ENCODE peak calls at places on chromosomes 7 and 10, in six cellular contexts. E is ovary, W is cardiac fibroblast, X is AG04450, P is left ventricle myocardium inferior, U is breast epithelium. O is an unnamed sample.

GRCh38 chr7:1103009-1103788 is 15.3 kb downstream of the GPER1 start:
- DNase-seq in E (no peak), W (no peak), X (no peak), P (no peak), U (no peak), O (no peak)

GRCh38 chr10:14374745-14375445 is 44.2 kb upstream of the FRMD4A start:
- DNase-seq in E (no peak), W (no peak), X (no peak), P (no peak), U (no peak), O (no peak)

GRCh38 chr7:79352323-79352722 is 101.1 kb downstream of the MAGI2 start:
- DNase-seq in E (no peak), W (no peak), X (no peak), P (no peak), U (no peak), O (peak)

GRCh38 chr10:52525761-52526160 is 211.7 kb downstream of the DKK1 start:
- DNase-seq in E (no peak), W (peak), X (peak), P (no peak), U (no peak), O (no peak)

GRCh38 chr7:75650062-75650461 is 88.7 kb downstream of the HIP1 start:
- DNase-seq in E (no peak), W (no peak), X (no peak), P (no peak), U (no peak), O (no peak)

GRCh38 chr7:116499168-116500070 is at the start of gene CAV2:
- DNase-seq in E (peak), W (peak), X (no peak), P (peak), U (peak), O (no peak)

GRCh38 chr7:29494350-29494749 is 69.3 kb upstream of the PRR15 start:
- DNase-seq in E (no peak), W (peak), X (no peak), P (no peak), U (no peak), O (peak)

GRCh38 chr7:143345428-143345900 is 17.0 kb downstream of the FAM131B start:
- DNase-seq in E (peak), W (peak), X (no peak), P (peak), U (no peak), O (no peak)

GRCh38 chr7:149292101-149292823 is 30.3 kb downstream of the ZNF783 start:
- DNase-seq in E (no peak), W (no peak), X (no peak), P (no peak), U (no peak), O (no peak)

GRCh38 chr10:482848-483247 is 206.6 kb downstream of the DIP2C start:
- DNase-seq in E (no peak), W (no peak), X (no peak), P (no peak), U (no peak), O (no peak)

GRCh38 chr10:4770766-4771553 is 55.0 kb upstream of the AKR1E2 start:
- DNase-seq in E (no peak), W (peak), X (peak), P (no peak), U (no peak), O (peak)

GRCh38 chr10:85602306-85602705 is 764.3 kb downstream of the GRID1 start:
- DNase-seq in E (no peak), W (no peak), X (no peak), P (no peak), U (no peak), O (no peak)

GRCh38 chr7:641269-641671 is 85.2 kb upstream of the DNAAF5 start:
- DNase-seq in E (no peak), W (peak), X (no peak), P (no peak), U (no peak), O (no peak)

GRCh38 chr10:21570761-21571521 is 36.9 kb downstream of the MLLT10 start:
- DNase-seq in E (no peak), W (no peak), X (no peak), P (no peak), U (no peak), O (no peak)

GRCh38 chr10:77795426-77796055 is 131.0 kb downstream of the DLG5 start:
- DNase-seq in E (no peak), W (no peak), X (no peak), P (no peak), U (no peak), O (no peak)

GRCh38 chr7:45268013-45268412 is 110.4 kb downstream of the RAMP3 start:
- DNase-seq in E (no peak), W (no peak), X (no peak), P (no peak), U (no peak), O (no peak)

GRCh38 chr10:35448687-35449662 is 112.7 kb downstream of the CCNY start:
- DNase-seq in E (peak), W (peak), X (no peak), P (no peak), U (no peak), O (no peak)

GRCh38 chr10:79022565-79023488 is 45.9 kb upstream of the ZMIZ1 start:
- DNase-seq in E (peak), W (peak), X (no peak), P (peak), U (no peak), O (peak)

GRCh38 chr7:128177768-128178550 is 63.1 kb upstream of the LEP start:
- DNase-seq in E (no peak), W (no peak), X (no peak), P (no peak), U (no peak), O (no peak)

GRCh38 chr10:125700355-125700911 is 17.5 kb upstream of the TEX36 start:
- DNase-seq in E (no peak), W (peak), X (no peak), P (no peak), U (no peak), O (no peak)

GRCh38 chr7:31882187-31882586 is 188.0 kb downstream of the PDE1C start:
- DNase-seq in E (no peak), W (no peak), X (no peak), P (peak), U (no peak), O (no peak)

GRCh38 chr10:62199584-62199983 is 69.1 kb downstream of the RTKN2 start:
- DNase-seq in E (no peak), W (peak), X (no peak), P (no peak), U (no peak), O (no peak)

GRCh38 chr10:103053659-103054581 is 135.8 kb downstream of the CNNM2 start:
- DNase-seq in E (peak), W (peak), X (peak), P (peak), U (no peak), O (peak)

GRCh38 chr10:84574101-84574500 is 245.7 kb downstream of the CCSER2 start:
- DNase-seq in E (no peak), W (no peak), X (no peak), P (no peak), U (no peak), O (no peak)

GRCh38 chr7:5230272-5231067 is 40.4 kb downstream of the WIPI2 start:
- DNase-seq in E (peak), W (no peak), X (no peak), P (no peak), U (no peak), O (no peak)

GRCh38 chr10:113961261-113961938 is 82.3 kb upstream of the ADRB1 start:
- DNase-seq in E (no peak), W (no peak), X (no peak), P (no peak), U (no peak), O (no peak)

GRCh38 chr10:28879875-28880381 is 202.6 kb downstream of the BAMBI start:
- DNase-seq in E (peak), W (peak), X (no peak), P (peak), U (no peak), O (no peak)

GRCh38 chr7:100878013-100878412 is 3.1 kb downstream of the SRRT start:
- DNase-seq in E (no peak), W (no peak), X (no peak), P (no peak), U (no peak), O (no peak)

GRCh38 chr7:100874577-100875355 is at the start of gene SRRT:
- DNase-seq in E (peak), W (peak), X (peak), P (peak), U (peak), O (peak)

GRCh38 chr7:100873599-100874299 is 1.2 kb upstream of the SRRT start:
- DNase-seq in E (no peak), W (no peak), X (no peak), P (no peak), U (no peak), O (no peak)

GRCh38 chr7:100874300-100874576 is 665 bp upstream of the SRRT start:
- DNase-seq in E (no peak), W (no peak), X (no peak), P (no peak), U (no peak), O (no peak)

GRCh38 chr7:100875356-100875751 is 451 bp downstream of the SRRT start:
- DNase-seq in E (no peak), W (no peak), X (no peak), P (peak), U (no peak), O (no peak)
- H3K4me3 ChIP-seq in E (peak), W (peak), X (peak), P (peak), U (peak), O (peak)

DNA sequence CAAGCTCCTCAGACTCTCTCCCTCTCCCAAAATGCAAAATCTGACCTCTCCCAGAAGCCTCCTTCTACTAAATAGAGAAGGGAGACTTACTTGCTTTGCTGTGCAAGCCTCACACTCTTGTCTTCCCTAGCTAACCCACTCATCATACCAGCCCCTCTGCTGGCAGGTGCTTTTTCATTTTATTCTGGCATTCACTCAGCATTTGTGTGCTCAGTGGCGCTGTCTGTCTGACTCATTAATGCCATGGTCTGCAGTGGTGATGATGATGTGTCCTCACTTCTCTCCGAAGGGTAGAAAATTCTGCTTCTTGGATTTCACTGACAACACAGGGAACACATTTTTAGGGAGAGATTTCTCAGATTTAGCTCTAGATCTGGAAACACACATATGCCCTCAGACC is 22.0 kb upstream of the BTRC start:
- DNase-seq in E (no peak), W (no peak), X (no peak), P (no peak), U (no peak), O (no peak)
- TF ChIP-seq CTCF in E (no peak), W (no peak), X (no peak), P (no peak), U (no peak), O (no peak)

GRCh38 chr10:74078037-74078436 is 72.6 kb downstream of the AP3M1 start:
- DNase-seq in E (no peak), W (peak), X (no peak), P (no peak), U (no peak), O (peak)
- H3K4me3 ChIP-seq in E (no peak), W (no peak), X (no peak), P (no peak), U (no peak), O (no peak)

GRCh38 chr10:104638861-104639594 is 2.1 kb upstream of the SORCS3 start:
- DNase-seq in E (no peak), W (no peak), X (no peak), P (no peak), U (no peak), O (no peak)
- TF ChIP-seq CTCF in E (no peak), W (peak), X (peak), P (peak), U (no peak), O (peak)